ENCODE peak calls at places on chromosome X, in five cellular contexts. Y, J, N, X and U are unnamed samples.

GRCh38 chrX:46574941-46575381 is 1.4 kb downstream of the CHST7 start:
- DNase-seq in Y (peak; percentile 50), J (no peak), N (no peak), X (no peak), U (peak; percentile 49)

GRCh38 chrX:46310815-46311497 is 234.3 kb downstream of the ZNF674 start:
- DNase-seq in Y (no peak), J (no peak), N (peak; percentile 56), X (no peak), U (peak; percentile 63)

GRCh38 chrX:18961686-18962085 is 22.2 kb downstream of the PHKA2 start:
- DNase-seq in Y (no peak), J (no peak), N (peak; percentile 12), X (peak; percentile 17), U (no peak)

GRCh38 chrX:18885317-18886004 is 98.5 kb downstream of the PHKA2 start:
- DNase-seq in Y (no peak), J (peak; percentile 72), N (no peak), X (peak; percentile 38), U (no peak)

GRCh38 chrX:69051901-69052300 is 113.4 kb downstream of the PJA1 start:
- DNase-seq in Y (no peak), J (no peak), N (no peak), X (no peak), U (no peak)

GRCh38 chrX:23403849-23404248 is 69.2 kb downstream of the PTCHD1 start:
- DNase-seq in Y (peak; percentile 3), J (no peak), N (no peak), X (no peak), U (no peak)

GRCh38 chrX:131634900-131635299 is 91.0 kb downstream of the OR13H1 start:
- DNase-seq in Y (no peak), J (no peak), N (no peak), X (no peak), U (no peak)

GRCh38 chrX:24956828-24957227 is 58.9 kb downstream of the ARX start:
- DNase-seq in Y (no peak), J (no peak), N (peak; percentile 40), X (peak; percentile 9), U (peak; percentile 18)

GRCh38 chrX:703466-704210 is 73.0 kb downstream of the SHOX start:
- DNase-seq in Y (no peak), J (no peak), N (peak; percentile 60), X (no peak), U (no peak)

GRCh38 chrX:153598541-153599191 is at the start of gene CCNQ:
- DNase-seq in Y (peak; percentile 51), J (no peak), N (peak; percentile 22), X (peak; percentile 30), U (peak; percentile 36)

GRCh38 chrX:54357414-54358377 is at the start of gene WNK3:
- DNase-seq in Y (peak; percentile 88), J (peak; percentile 86), N (peak; percentile 37), X (peak; percentile 83), U (peak; percentile 65)

GRCh38 chrX:48477960-48478755 is 2.2 kb downstream of the FTSJ1 start:
- DNase-seq in Y (no peak), J (no peak), N (no peak), X (no peak), U (no peak)
- H3K4me3 ChIP-seq in Y (no peak overlapping the region), J (no peak overlapping the region), N (no peak overlapping the region), X (no peak overlapping the region), U (no peak overlapping the region)

GRCh38 chrX:104310084-104310483 is 55.4 kb upstream of the ESX1 start:
- DNase-seq in Y (no peak), J (no peak), N (peak; percentile 41), X (peak; percentile 49), U (peak; percentile 37)
- TF ChIP-seq CTCF in Y (peak; percentile 48), J (no peak), N (peak; percentile 59), X (peak; percentile 46), U (peak; percentile 40)

DNA sequence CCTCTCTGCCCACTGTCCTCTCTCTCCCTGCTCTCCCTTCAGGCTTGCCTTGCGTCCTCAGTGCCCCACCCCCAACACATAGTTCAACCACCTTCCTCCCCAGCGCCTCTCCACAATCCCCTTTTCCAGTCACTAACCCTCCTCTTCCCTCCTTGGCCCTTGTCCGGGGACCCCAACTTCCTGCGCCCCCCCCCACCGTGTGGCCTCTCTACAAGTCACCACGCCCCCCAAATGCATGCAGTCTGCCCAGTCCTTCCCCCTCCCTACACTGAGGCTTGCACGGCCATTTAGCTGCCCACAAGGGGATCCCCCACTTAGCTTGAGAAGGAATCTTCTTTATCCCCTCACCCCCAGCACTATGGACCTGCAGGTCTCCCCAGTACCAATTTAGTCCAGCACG is 569 bp downstream of the CXCR3 start:
- DNase-seq in Y (no peak), J (no peak), N (no peak), X (no peak), U (no peak)
- H3K4me3 ChIP-seq in Y (no peak overlapping the region), J (no peak overlapping the region), N (no peak overlapping the region), X (no peak overlapping the region), U (no peak overlapping the region)

GRCh38 chrX:30493348-30493747 is 84.2 kb downstream of the TASL start:
- DNase-seq in Y (no peak), J (no peak), N (no peak), X (no peak), U (no peak)
- TF ChIP-seq CTCF in Y (no peak), J (no peak), N (no peak), X (no peak), U (no peak)

GRCh38 chrX:109283870-109284269 is 198.0 kb downstream of the GUCY2F start:
- DNase-seq in Y (no peak), J (no peak), N (no peak), X (no peak), U (no peak)

GRCh38 chrX:109281478-109282275 is 200.2 kb downstream of the GUCY2F start:
- DNase-seq in Y (peak; percentile 14), J (no peak), N (no peak), X (peak; percentile 43), U (no peak)
- H3K4me3 ChIP-seq in Y (no peak overlapping the region), J (no peak overlapping the region), N (no peak overlapping the region), X (no peak overlapping the region), U (no peak overlapping the region)

DNA sequence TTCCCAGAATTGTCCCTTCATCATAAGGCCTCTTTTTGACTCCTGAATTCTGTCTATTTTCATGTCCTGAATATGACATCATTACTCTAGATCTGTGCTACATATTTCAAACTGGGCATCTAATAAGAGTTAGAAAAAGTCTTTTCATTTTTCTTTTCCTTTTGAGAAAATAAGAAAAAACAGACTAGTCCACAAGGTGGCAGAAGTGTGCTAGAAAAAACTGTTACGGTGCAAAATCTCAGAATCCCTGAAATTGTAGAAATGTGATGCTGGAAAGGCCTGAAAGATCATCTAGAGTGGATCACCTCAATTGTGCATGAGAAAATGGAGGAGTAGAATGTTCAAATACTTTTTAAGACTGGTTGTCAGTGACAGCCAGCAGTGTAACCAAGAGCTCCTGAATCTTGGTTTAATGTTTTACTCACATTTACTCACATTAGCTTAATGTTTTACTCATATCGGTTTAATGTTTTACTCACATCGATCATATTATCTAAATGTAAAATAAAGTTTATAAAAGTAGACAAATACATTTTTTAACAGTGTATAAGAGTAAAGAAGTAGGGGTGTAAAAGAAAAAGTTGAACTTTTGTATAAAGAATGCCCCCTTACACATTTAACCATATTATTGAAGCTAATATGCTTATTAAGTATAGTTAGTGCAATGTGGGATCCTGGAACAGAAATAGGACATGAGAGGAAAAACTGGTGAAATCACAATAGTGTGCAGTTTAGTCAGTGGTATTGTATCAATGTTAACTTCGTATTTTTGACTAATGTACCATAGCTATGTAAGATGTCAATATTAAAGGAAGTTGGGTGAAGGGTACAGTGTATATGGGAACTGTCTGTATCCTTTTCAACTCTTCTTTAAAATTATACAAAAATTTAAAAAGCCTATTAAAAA is 15.2 kb downstream of the ASB11 start:
- DNase-seq in Y (no peak), J (no peak), N (peak; percentile 17), X (peak; percentile 22), U (peak; percentile 8)
- TF ChIP-seq CTCF in Y (peak; percentile 37), J (peak; percentile 19), N (peak; percentile 55), X (peak; percentile 51), U (peak; percentile 39)

DNA sequence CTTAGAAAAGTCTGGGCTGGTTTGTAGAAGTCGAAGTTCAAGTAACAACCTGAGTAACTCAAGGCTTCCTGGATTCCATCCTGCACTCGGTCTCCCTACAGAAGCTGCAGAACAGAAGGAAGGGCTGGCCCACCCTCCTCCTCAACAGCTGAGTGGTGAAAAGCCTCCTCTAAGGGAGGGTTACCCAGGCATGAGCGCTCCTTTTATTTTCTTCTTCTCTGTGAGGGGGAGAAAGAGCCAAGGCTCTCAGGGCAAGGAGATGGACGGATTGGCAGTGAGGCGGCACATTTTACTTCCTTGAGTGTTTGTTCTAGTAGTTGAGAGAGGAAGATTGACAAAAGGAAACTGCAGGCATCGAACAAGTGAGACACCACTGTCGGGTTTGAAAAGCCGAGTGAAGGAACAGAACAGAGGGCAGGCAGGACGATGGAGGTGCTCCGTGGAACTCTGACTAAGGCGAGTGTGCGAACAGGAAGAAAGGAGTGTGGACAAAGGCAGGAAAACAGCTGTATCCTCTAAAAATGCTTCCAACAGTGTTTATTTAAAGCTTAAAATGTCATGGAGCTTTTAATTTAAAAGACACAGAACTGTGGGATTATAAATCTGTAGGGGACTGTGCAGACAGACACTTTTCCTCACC is 38.4 kb upstream of the STS start:
- DNase-seq in Y (peak; percentile 7), J (no peak), N (no peak), X (peak; percentile 33), U (no peak)
- H3K4me3 ChIP-seq in Y (no peak overlapping the region), J (no peak overlapping the region), N (peak overlapping the region; percentile 15), X (no peak overlapping the region), U (no peak overlapping the region)